ENCODE peak calls at places on chromosomes 12 and 14, in ten cellular contexts. B is stimulated activated CD4-positive, alpha-beta T cell treated with anti-CD3 and anti-CD28 coated beads, TNF-alpha, amount 100 ng/mL, for 1 hour; A is stimulated activated CD8-positive, alpha-beta memory T cell treated with anti-CD3 and anti-CD28 coated beads, Interleukin-2, amount 100 ng/mL, for 48 hours; W is fibroblast of the aortic adventitia; Q is stomach; R is T-helper 1 cell; Y is adipocyte; P is WTC11; E is SJSA1; S is GM12891. F is an unnamed sample.

GRCh38 chr12:109448707-109449390 is 28.3 kb downstream of the KCTD10 start:
- DNase-seq in B (no peak), A (no peak), W (peak; percentile 23), Q (no peak), R (no peak), Y (peak; percentile 42), P (no peak), E (no peak), S (no peak), F (no peak)

GRCh38 chr12:119375619-119376018 is 41.1 kb downstream of the CCDC60 start:
- DNase-seq in B (no peak), A (no peak), W (no peak), Q (no peak), R (no peak), Y (no peak), P (no peak), E (no peak), S (no peak), F (no peak)

GRCh38 chr14:39266871-39267591 is 33.3 kb downstream of the MIA2 start:
- DNase-seq in B (peak; percentile 60), A (peak; percentile 58), W (peak; percentile 86), Q (peak; percentile 84), R (peak; percentile 42), Y (peak; percentile 86), P (peak; percentile 82), E (peak; percentile 81), S (peak; percentile 68), F (peak; percentile 55)

GRCh38 chr12:58174316-58174715 is 232.9 kb downstream of the ATP23 start:
- DNase-seq in B (no peak), A (no peak), W (no peak), Q (no peak), R (no peak), Y (peak; percentile 47), P (no peak), E (no peak), S (no peak), F (no peak)

GRCh38 chr12:112261559-112261958 is 120.7 kb downstream of the HECTD4 start:
- DNase-seq in B (no peak), A (no peak), W (no peak), Q (no peak), R (no peak), Y (no peak), P (peak; percentile 53), E (no peak), S (no peak), F (no peak)

GRCh38 chr12:94555687-94556086 is 94.7 kb downstream of the TMCC3 start:
- DNase-seq in B (no peak), A (no peak), W (no peak), Q (no peak), R (no peak), Y (no peak), P (no peak), E (no peak), S (no peak), F (no peak)

GRCh38 chr12:96392397-96392796 is 7.8 kb downstream of the CDK17 start:
- DNase-seq in B (no peak), A (no peak), W (peak; percentile 43), Q (no peak), R (no peak), Y (no peak), P (no peak), E (no peak), S (no peak), F (no peak)

GRCh38 chr12:45989857-45990467 is 412 bp downstream of the SCAF11 start:
- DNase-seq in B (peak; percentile 19), A (peak; percentile 49), W (no peak), Q (peak; percentile 51), R (peak; percentile 36), Y (peak; percentile 77), P (no peak), E (peak; percentile 61), S (peak; percentile 8), F (peak; percentile 41)

GRCh38 chr12:124111006-124111405 is 138.0 kb downstream of the ZNF664 start:
- DNase-seq in B (no peak), A (no peak), W (no peak), Q (no peak), R (no peak), Y (no peak), P (no peak), E (no peak), S (no peak), F (no peak)

GRCh38 chr12:1836854-1837411 is 16.6 kb downstream of the LRTM2 start:
- DNase-seq in B (no peak), A (no peak), W (no peak), Q (no peak), R (no peak), Y (no peak), P (no peak), E (no peak), S (no peak), F (no peak)

GRCh38 chr14:79279645-79280399 is 931.5 kb downstream of the DIO2 start:
- DNase-seq in B (no peak), A (no peak), W (no peak), Q (peak; percentile 25), R (no peak), Y (peak; percentile 3), P (peak; percentile 15), E (no peak), S (no peak), F (no peak)

GRCh38 chr12:26701604-26702215 is 131.3 kb downstream of the ITPR2 start:
- DNase-seq in B (no peak), A (no peak), W (peak; percentile 76), Q (no peak), R (no peak), Y (peak; percentile 87), P (no peak), E (no peak), S (no peak), F (no peak)

GRCh38 chr12:29155079-29155478 is 6.0 kb downstream of the FAR2 start:
- DNase-seq in B (no peak), A (no peak), W (no peak), Q (no peak), R (no peak), Y (peak; percentile 28), P (no peak), E (no peak), S (no peak), F (no peak)

GRCh38 chr12:89156862-89157262 is 195.4 kb downstream of the DUSP6 start:
- DNase-seq in B (no peak), A (no peak), W (peak; percentile 59), Q (no peak), R (no peak), Y (peak; percentile 47), P (no peak), E (no peak), S (no peak), F (no peak)

GRCh38 chr12:114476159-114476558 is 70.2 kb upstream of the TBX5 start:
- DNase-seq in B (no peak), A (no peak), W (peak; percentile 26), Q (no peak), R (no peak), Y (no peak), P (no peak), E (no peak), S (no peak), F (no peak)

GRCh38 chr12:107027304-107028053 is 40.5 kb upstream of the MTERF2 start:
- DNase-seq in B (no peak), A (no peak), W (peak; percentile 90), Q (no peak), R (no peak), Y (peak; percentile 98), P (no peak), E (no peak), S (no peak), F (no peak)

GRCh38 chr12:1732914-1733313 is 42.0 kb downstream of the ADIPOR2 start:
- DNase-seq in B (no peak), A (no peak), W (no peak), Q (no peak), R (no peak), Y (no peak), P (no peak), E (no peak), S (no peak), F (no peak)

GRCh38 chr12:52338241-52338960 is 17.2 kb upstream of the KRT83 start:
- DNase-seq in B (no peak), A (no peak), W (no peak), Q (no peak), R (no peak), Y (no peak), P (no peak), E (no peak), S (no peak), F (no peak)

GRCh38 chr12:82708507-82708906 is 21.8 kb downstream of the TMTC2 start:
- DNase-seq in B (no peak), A (no peak), W (no peak), Q (no peak), R (no peak), Y (no peak), P (peak; percentile 30), E (no peak), S (no peak), F (no peak)

GRCh38 chr12:55996201-55996714 is 818 bp upstream of the SUOX start:
- DNase-seq in B (peak; percentile 37), A (no peak), W (peak; percentile 82), Q (peak; percentile 67), R (peak; percentile 23), Y (peak; percentile 90), P (peak; percentile 37), E (peak; percentile 53), S (peak; percentile 44), F (peak; percentile 45)

GRCh38 chr12:92775416-92775815 is 72.6 kb downstream of the PLEKHG7 start:
- DNase-seq in B (no peak), A (no peak), W (no peak), Q (no peak), R (no peak), Y (no peak), P (no peak), E (no peak), S (no peak), F (no peak)

GRCh38 chr14:102262894-102263462 is 42.0 kb downstream of the MOK start:
- DNase-seq in B (no peak), A (no peak), W (peak; percentile 43), Q (no peak), R (no peak), Y (peak; percentile 26), P (peak; percentile 27), E (no peak), S (no peak), F (no peak)

GRCh38 chr14:84591827-84592540 is 938.0 kb upstream of the FLRT2 start:
- DNase-seq in B (no peak), A (no peak), W (no peak), Q (no peak), R (no peak), Y (no peak), P (no peak), E (no peak), S (no peak), F (no peak)

GRCh38 chr12:100578923-100579322 is 5.4 kb downstream of the GAS2L3 start:
- DNase-seq in B (no peak), A (no peak), W (no peak), Q (no peak), R (no peak), Y (no peak), P (no peak), E (no peak), S (no peak), F (no peak)

GRCh38 chr12:124916370-124917134 is 2.1 kb upstream of the UBC start:
- DNase-seq in B (no peak), A (no peak), W (peak; percentile 96), Q (peak; percentile 83), R (no peak), Y (peak; percentile 96), P (no peak), E (peak; percentile 87), S (no peak), F (no peak)

GRCh38 chr14:95562892-95563685 is 28.2 kb downstream of the GLRX5 start:
- DNase-seq in B (no peak), A (no peak), W (peak; percentile 63), Q (peak; percentile 43), R (no peak), Y (peak; percentile 57), P (no peak), E (no peak), S (no peak), F (no peak)

GRCh38 chr14:31090872-31091764 is 64.9 kb upstream of the STRN3 start:
- DNase-seq in B (no peak), A (no peak), W (peak; percentile 91), Q (no peak), R (no peak), Y (peak; percentile 94), P (no peak), E (no peak), S (no peak), F (no peak)

GRCh38 chr14:57725399-57726077 is 140.4 kb downstream of the SLC35F4 start:
- DNase-seq in B (no peak), A (no peak), W (peak; percentile 35), Q (no peak), R (no peak), Y (no peak), P (no peak), E (no peak), S (no peak), F (no peak)

F was measured in T-helper 9 cell.